ENCODE peak calls at places on chromosomes 7 and 10, in eight cellular contexts. J is activated T-helper 1 cell treated with anti-CD3 and anti-CD28 coated beads, Interleukin-12 subunit alpha, Interleukin-12 subunit beta, Interleukin-2, Interleukin-4 antibody, amounts not matched to agents 30 ng/mL and 10 ng/mL and 1 ng/mL, durations not matched to agents 14 hours and 24 hours and 36 hours; Q is CD8-positive, alpha-beta T cell; A is left ventricle myocardium inferior; E is T-helper 1 cell; B is activated T-cell treated with anti-CD3 and anti-CD28 coated beads for 1 hour; L is NCI-H1092 treated with DMSO at 0.1 percent for 48 hours; F is NCI-H1694 treated with DMSO at 0.1 percent for 48 hours. X is an unnamed sample.

GRCh38 chr7:80347173-80347572 is 164.7 kb downstream of the GNAT3 start:
- DNase-seq in J (no peak), Q (no peak), A (no peak), E (no peak), B (no peak), L (no peak), F (no peak), X (no peak)

GRCh38 chr10:130053561-130053960 is 57.1 kb downstream of the C10orf143 start:
- DNase-seq in J (no peak), Q (peak), A (no peak), E (no peak), B (no peak), L (no peak), F (no peak), X (no peak)

GRCh38 chr10:123019264-123019663 is 10.5 kb downstream of the ACADSB start:
- DNase-seq in J (no peak), Q (no peak), A (no peak), E (no peak), B (no peak), L (no peak), F (no peak), X (no peak)

GRCh38 chr7:85833071-85833470 is 646.2 kb upstream of the SEMA3D start:
- DNase-seq in J (no peak), Q (no peak), A (no peak), E (no peak), B (no peak), L (no peak), F (no peak), X (no peak)

GRCh38 chr7:129501760-129502707 is at the start of gene SMKR1:
- DNase-seq in J (peak), Q (peak), A (peak), E (peak), B (peak), L (peak), F (peak), X (peak)

GRCh38 chr10:77005901-77006300 is 631.7 kb downstream of the KCNMA1 start:
- DNase-seq in J (no peak), Q (no peak), A (no peak), E (no peak), B (no peak), L (no peak), F (peak), X (no peak)

GRCh38 chr7:36249091-36249490 is 96.0 kb downstream of the EEPD1 start:
- DNase-seq in J (no peak), Q (no peak), A (no peak), E (no peak), B (no peak), L (no peak), F (no peak), X (no peak)

GRCh38 chr10:79087721-79088120 is 19.0 kb downstream of the ZMIZ1 start:
- DNase-seq in J (no peak), Q (no peak), A (no peak), E (no peak), B (no peak), L (no peak), F (no peak), X (no peak)

GRCh38 chr10:122551450-122551849 is 9.1 kb upstream of the DMBT1 start:
- DNase-seq in J (no peak), Q (peak), A (no peak), E (peak), B (no peak), L (no peak), F (no peak), X (no peak)

GRCh38 chr10:74921744-74922143 is 95.3 kb downstream of the KAT6B start:
- DNase-seq in J (no peak), Q (no peak), A (no peak), E (no peak), B (no peak), L (peak), F (no peak), X (no peak)

GRCh38 chr7:152489044-152489443 is 53.2 kb upstream of the KMT2C start:
- DNase-seq in J (no peak), Q (no peak), A (no peak), E (no peak), B (no peak), L (no peak), F (no peak), X (no peak)

GRCh38 chr7:101172854-101173751 is 7.0 kb downstream of the NAT16 start:
- DNase-seq in J (no peak), Q (no peak), A (peak), E (no peak), B (no peak), L (peak), F (no peak), X (no peak)

GRCh38 chr10:18099420-18099819 is 40.8 kb upstream of the CACNB2 start:
- DNase-seq in J (no peak), Q (no peak), A (no peak), E (no peak), B (no peak), L (no peak), F (no peak), X (no peak)

GRCh38 chr10:47156873-47157272 is 143.1 kb upstream of the GDF10 start:
- DNase-seq in J (no peak), Q (no peak), A (no peak), E (no peak), B (no peak), L (no peak), F (no peak), X (no peak)

X was measured in memory B cell.